ENCODE peak calls at places on chromosome 15, in seven cellular contexts. V is K562, I is PC-3, W is vagina, U is body of pancreas, L is OCI-LY7, Y is PC-9. E is an unnamed sample. For H3K9me3 and H3K36me3, the result is how much of the 10 kb centered on the place peaks cover.

GRCh38 chr15:27834684-27835083 is 264.4 kb downstream of the OCA2 start:
- DNase-seq in V (no peak), I (no peak), W (no peak), U (no peak), L (no peak), Y (no peak), E (no peak)

GRCh38 chr15:41838400-41838897 is at the start of gene PLA2G4B:
- DNase-seq in V (no peak), I (peak), W (no peak), U (peak), L (no peak), Y (peak), E (no peak)

GRCh38 chr15:74432968-74433591 is 678 bp downstream of the SEMA7A start:
- DNase-seq in V (no peak), I (no peak), W (no peak), U (no peak), L (no peak), Y (no peak), E (no peak)

GRCh38 chr15:70375006-70375409 is 277.3 kb upstream of the TLE3 start:
- DNase-seq in V (no peak), I (peak), W (peak), U (no peak), L (no peak), Y (peak), E (peak)

GRCh38 chr15:38071211-38071972 is 137.0 kb downstream of the TMCO5A start:
- DNase-seq in V (no peak), I (peak), W (no peak), U (no peak), L (no peak), Y (no peak), E (no peak)

GRCh38 chr15:41125950-41126642 is 10.0 kb upstream of the INO80 start:
- DNase-seq in V (no peak), I (no peak), W (no peak), U (no peak), L (no peak), Y (peak), E (no peak)

GRCh38 chr15:71785996-71786395 is 24.4 kb upstream of the NR2E3 start:
- DNase-seq in V (no peak), I (no peak), W (no peak), U (no peak), L (no peak), Y (no peak), E (no peak)

GRCh38 chr15:65476942-65477341 is 40.5 kb downstream of the DPP8 start:
- DNase-seq in V (no peak), I (no peak), W (no peak), U (no peak), L (no peak), Y (no peak), E (no peak)

GRCh38 chr15:39102431-39102830 is 478.4 kb upstream of the THBS1 start:
- DNase-seq in V (no peak), I (no peak), W (no peak), U (no peak), L (no peak), Y (no peak), E (no peak)

GRCh38 chr15:57505949-57506391 is 85.7 kb upstream of the MYZAP start:
- DNase-seq in V (no peak), I (peak), W (no peak), U (peak), L (no peak), Y (peak), E (no peak)

GRCh38 chr15:85155857-85156256 is 174.2 kb downstream of the PDE8A start:
- DNase-seq in V (no peak), I (no peak), W (no peak), U (no peak), L (no peak), Y (no peak), E (no peak)

GRCh38 chr15:62464705-62465104 is 299.6 kb upstream of the C2CD4B start:
- DNase-seq in V (no peak), I (no peak), W (no peak), U (no peak), L (no peak), Y (no peak), E (no peak)

GRCh38 chr15:44101944-44102343 is 93.1 kb downstream of the FRMD5 start:
- DNase-seq in V (no peak), I (peak), W (no peak), U (no peak), L (no peak), Y (peak), E (no peak)

DNA sequence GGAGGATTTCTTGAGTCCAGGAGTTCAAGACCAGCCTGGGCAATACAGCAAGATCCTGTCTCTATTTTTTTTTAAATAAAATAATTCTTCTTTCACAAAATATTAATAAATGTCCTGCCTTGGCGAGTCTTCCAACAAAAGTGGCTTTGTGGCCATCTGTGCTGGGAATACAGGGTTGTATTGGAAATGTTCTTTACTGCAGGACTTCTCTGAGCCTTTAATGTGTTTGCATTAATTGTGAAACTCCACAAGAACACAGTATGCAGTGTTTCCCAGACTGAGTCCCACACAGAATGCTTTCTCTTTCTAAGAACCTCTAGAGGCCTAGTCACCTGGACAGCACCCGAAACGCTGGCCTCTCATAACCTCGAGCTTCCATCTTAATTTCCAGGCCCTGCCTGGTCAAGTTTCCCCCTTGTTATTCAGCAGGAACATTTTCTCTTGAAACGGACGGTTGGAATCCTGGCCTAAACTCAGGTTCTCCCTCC is 85.4 kb upstream of the ARRDC4 start:
- DNase-seq in V (no peak), I (no peak), W (no peak), U (no peak), L (no peak), Y (no peak), E (no peak)
- H3K4me3 ChIP-seq in V (peak), I (no peak), W (no peak), U (no peak), L (no peak), Y (no peak), E (no peak)

GRCh38 chr15:25061808-25062550 is 107.2 kb downstream of the SNRPN start:
- DNase-seq in V (no peak), I (no peak), W (no peak), U (peak), L (no peak), Y (no peak), E (no peak)
- H3K9me3 ChIP-seq in V (under half), I (half or more), W (half or more), U (under half), L (under half), Y (under half), E (under half)

GRCh38 chr15:68784206-68784605 is 36.5 kb downstream of the ANP32A start:
- DNase-seq in V (no peak), I (no peak), W (no peak), U (no peak), L (no peak), Y (no peak), E (no peak)

GRCh38 chr15:68783226-68784054 is 37.3 kb downstream of the ANP32A start:
- DNase-seq in V (peak), I (peak), W (peak), U (peak), L (peak), Y (peak), E (peak)

GRCh38 chr15:68781209-68781608 is 39.5 kb downstream of the ANP32A start:
- DNase-seq in V (no peak), I (no peak), W (no peak), U (no peak), L (no peak), Y (no peak), E (no peak)

GRCh38 chr15:68782589-68783161 is 38.0 kb downstream of the ANP32A start:
- DNase-seq in V (no peak), I (no peak), W (peak), U (no peak), L (no peak), Y (no peak), E (no peak)

DNA sequence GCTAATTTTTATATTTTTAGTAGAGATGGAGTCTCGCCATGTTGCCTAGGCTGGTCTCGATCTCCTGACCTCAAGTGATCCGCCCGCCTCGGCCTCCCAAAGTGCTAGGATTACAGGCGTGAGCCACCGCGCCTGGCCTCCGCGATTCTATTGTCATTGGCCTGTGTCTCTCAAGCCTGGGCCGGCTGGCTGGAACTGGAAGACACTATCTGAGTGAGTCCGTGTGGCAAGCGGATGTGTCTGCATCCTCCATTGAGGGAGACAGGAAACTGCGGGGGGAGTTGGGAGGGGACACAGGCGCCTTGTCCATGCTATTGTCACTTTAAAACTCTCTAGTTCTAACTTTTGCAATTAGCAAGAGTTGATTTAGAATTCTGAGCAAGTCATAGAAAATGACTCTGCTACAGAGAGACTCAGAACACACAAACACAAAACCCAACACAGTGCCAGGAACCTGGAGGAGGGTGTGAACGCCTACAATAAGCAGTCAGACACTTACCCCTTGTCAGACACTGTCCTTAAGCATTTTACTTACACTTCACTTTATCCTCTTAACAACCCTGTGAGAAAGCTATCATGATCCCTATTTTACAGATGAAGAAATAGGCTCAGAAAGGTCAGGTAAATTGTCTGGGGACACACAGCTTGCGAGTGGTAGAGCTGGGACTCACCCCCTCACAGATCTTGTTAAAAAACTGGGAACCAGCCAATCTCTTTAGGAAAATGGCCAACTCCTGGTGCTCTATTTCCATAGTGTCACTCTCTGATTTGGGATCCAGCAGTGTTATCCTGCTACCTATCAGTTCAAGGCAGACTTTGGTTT is 38.7 kb downstream of the ANP32A start:
- DNase-seq in V (no peak), I (no peak), W (peak), U (no peak), L (no peak), Y (no peak), E (no peak)
- H3K36me3 ChIP-seq in V (half or more), I (half or more), W (under half), U (under half), L (half or more), Y (under half), E (half or more)

DNA sequence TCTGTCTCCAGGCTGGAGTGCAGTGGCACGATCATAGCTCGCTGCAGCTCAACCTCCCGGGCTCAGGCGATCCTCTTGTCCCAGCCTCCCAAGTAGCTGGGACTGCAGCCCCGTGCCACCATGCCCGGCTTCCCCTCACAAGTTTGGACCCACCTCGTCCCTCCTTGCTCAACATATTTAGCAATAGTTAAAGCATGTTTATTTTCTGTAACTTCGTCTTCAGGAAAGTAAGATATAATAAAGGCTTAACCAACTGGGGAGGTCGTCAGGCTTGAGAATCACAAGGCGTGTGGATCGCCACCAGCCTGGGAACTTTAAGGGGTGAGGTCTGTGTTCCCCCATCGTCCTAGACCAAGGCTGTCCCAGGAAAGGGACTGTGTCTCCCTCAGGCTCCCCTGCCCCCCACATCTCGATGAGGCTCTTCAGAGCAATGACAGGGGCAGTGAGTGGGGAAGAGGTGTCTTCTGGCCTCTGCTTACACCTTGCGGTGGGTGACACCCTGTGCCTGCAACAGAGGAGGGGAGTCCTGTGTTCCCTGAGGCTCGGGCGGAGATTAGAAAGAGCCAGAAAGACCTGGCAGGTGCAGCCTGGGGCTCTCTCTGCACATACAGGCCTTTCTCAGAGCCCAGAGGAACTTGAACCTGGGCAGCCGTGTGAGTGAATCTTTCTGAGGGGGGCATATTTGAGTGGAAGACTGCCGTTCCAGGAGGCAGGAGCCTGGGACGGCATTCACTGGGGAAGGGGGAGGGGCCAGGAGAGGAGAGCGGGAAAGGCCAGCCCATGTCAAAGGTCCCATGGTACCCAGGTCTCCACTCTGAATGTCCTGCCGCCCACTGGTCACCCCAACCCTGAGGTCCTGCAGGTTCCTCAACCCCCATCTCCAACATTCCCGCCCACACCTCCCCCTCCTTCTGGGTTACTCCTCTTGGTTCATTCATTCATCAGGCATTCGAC is 152.3 kb downstream of the SMAD6 start:
- DNase-seq in V (no peak), I (no peak), W (peak), U (no peak), L (no peak), Y (no peak), E (no peak)
- H3K4me3 ChIP-seq in V (no peak), I (peak), W (no peak), U (no peak), L (no peak), Y (no peak), E (no peak)

GRCh38 chr15:24976932-24977331 is 22.1 kb downstream of the SNRPN start:
- DNase-seq in V (no peak), I (peak), W (no peak), U (no peak), L (no peak), Y (no peak), E (no peak)

GRCh38 chr15:24971772-24972171 is 17.0 kb downstream of the SNRPN start:
- DNase-seq in V (no peak), I (no peak), W (no peak), U (no peak), L (no peak), Y (no peak), E (no peak)

GRCh38 chr15:24966364-24967103 is 11.7 kb downstream of the SNRPN start:
- DNase-seq in V (no peak), I (peak), W (no peak), U (no peak), L (no peak), Y (no peak), E (no peak)

GRCh38 chr15:24971052-24971451 is 16.3 kb downstream of the SNRPN start:
- DNase-seq in V (no peak), I (no peak), W (no peak), U (no peak), L (no peak), Y (no peak), E (no peak)
- H3K9me3 ChIP-seq in V (under half), I (under half), W (under half), U (under half), L (under half), Y (under half), E (under half)

DNA sequence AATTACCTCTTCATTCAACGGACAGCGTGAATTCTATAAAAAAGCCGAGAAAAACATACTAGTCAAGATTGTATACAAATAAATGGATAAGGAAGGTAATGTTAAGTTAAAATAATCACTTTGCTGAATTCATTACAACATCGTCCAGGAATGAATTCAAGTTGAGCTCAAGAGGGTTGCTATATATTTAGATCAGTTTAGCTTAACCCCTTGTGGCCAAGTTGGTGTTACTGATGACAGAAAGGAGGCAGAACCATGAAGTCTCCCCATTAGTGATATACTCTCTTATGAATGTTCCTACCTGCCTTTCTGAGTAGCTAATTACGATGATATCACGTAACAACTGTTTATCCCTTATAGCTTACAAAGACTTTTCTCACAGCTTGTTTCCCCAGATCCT is 34.9 kb downstream of the UBR1 start:
- DNase-seq in V (no peak), I (no peak), W (no peak), U (no peak), L (no peak), Y (no peak), E (no peak)
- H3K36me3 ChIP-seq in V (half or more), I (under half), W (under half), U (under half), L (half or more), Y (under half), E (half or more)

DNA sequence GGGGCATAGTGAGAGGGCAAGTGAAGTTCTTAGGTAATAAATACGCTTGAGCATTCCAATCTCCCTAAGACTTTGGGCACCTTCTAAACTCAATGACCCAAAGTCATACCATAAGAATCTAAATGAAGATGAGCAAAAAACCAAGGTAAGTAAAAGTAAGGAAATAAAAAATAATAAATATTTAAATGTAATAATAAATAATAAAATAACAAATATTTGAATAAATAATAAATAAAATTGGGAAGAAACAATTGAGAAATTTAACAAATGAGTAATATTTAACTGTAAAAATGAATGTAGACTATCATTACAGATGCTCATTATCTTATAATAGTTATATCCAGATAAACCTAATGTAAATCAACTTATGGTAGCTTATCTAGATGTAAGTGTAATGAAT is 391.7 kb downstream of the WDR72 start:
- DNase-seq in V (no peak), I (no peak), W (no peak), U (no peak), L (no peak), Y (no peak), E (no peak)
- H3K4me3 ChIP-seq in V (no peak), I (no peak), W (no peak), U (no peak), L (no peak), Y (no peak), E (no peak)

GRCh38 chr15:98207928-98208327 is 247.4 kb downstream of the ARRDC4 start:
- DNase-seq in V (no peak), I (no peak), W (no peak), U (no peak), L (no peak), Y (no peak), E (no peak)

GRCh38 chr15:98203872-98204660 is 243.6 kb downstream of the ARRDC4 start:
- DNase-seq in V (no peak), I (no peak), W (no peak), U (no peak), L (no peak), Y (no peak), E (no peak)
- H3K9me3 ChIP-seq in V (under half), I (under half), W (under half), U (under half), L (under half), Y (under half), E (under half)

GRCh38 chr15:82820128-82820527 is 10.7 kb downstream of the WHAMM start:
- DNase-seq in V (no peak), I (no peak), W (no peak), U (no peak), L (no peak), Y (no peak), E (no peak)

GRCh38 chr15:82828064-82828463 is 18.6 kb downstream of the WHAMM start:
- DNase-seq in V (no peak), I (no peak), W (no peak), U (no peak), L (no peak), Y (no peak), E (no peak)

DNA sequence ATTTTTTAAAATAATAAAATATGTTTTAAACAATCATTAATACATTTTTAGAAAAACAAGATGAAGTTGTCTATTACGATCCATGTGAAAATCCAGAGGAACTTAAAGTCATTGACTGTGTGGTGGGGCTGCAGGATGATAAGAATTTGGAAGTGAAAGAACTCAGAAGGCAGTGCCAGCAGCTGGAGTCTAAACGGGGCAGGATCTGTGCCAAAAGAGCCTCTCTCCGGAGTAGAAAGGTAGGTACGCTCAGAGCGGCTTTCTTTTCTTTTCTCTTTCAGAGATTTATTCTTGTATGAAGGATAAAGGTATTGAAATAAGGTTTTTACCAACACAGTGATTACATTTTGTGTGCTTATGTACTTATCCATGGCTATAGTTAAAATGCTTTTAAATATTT is 13.6 kb downstream of the WHAMM start:
- DNase-seq in V (no peak), I (no peak), W (no peak), U (no peak), L (no peak), Y (no peak), E (no peak)
- H3K36me3 ChIP-seq in V (half or more), I (under half), W (under half), U (under half), L (half or more), Y (under half), E (under half)

GRCh38 chr15:96331942-96332853 is 1.7 kb downstream of the NR2F2 start:
- DNase-seq in V (no peak), I (peak), W (no peak), U (peak), L (no peak), Y (no peak), E (peak)
- H3K4me3 ChIP-seq in V (peak), I (peak), W (peak), U (peak), L (no peak), Y (peak), E (peak)

E was measured in BE2C.